ENCODE peak calls at places on chromosomes 5 and 9, in ten cellular contexts. One of them, this sample, is unnamed.

GRCh38 chr9:128215491-128216404 is 12.6 kb downstream of the DNM1 start:
- DNase-seq in astrocyte: peak
- DNase-seq in cardiac muscle cell: peak
- DNase-seq in dorsolateral prefrontal cortex: no peak
- DNase-seq in psoas muscle: no peak
- DNase-seq in GM23338: no peak
- DNase-seq in heart right ventricle: no peak
- DNase-seq in fibroblast of lung: peak
- DNase-seq in stomach: no peak
- DNase-seq in SK-N-SH: peak
- DNase-seq in this sample: no peak

GRCh38 chr9:84850830-84851372 is 181.4 kb downstream of the NTRK2 start:
- DNase-seq in astrocyte: no peak
- DNase-seq in cardiac muscle cell: no peak
- DNase-seq in dorsolateral prefrontal cortex: no peak
- DNase-seq in psoas muscle: no peak
- DNase-seq in GM23338: no peak
- DNase-seq in heart right ventricle: no peak
- DNase-seq in fibroblast of lung: no peak
- DNase-seq in stomach: no peak
- DNase-seq in SK-N-SH: no peak
- DNase-seq in this sample: no peak

GRCh38 chr5:168291281-168291960 is at the start of gene WWC1:
- DNase-seq in astrocyte: no peak
- DNase-seq in cardiac muscle cell: peak
- DNase-seq in dorsolateral prefrontal cortex: no peak
- DNase-seq in psoas muscle: no peak
- DNase-seq in GM23338: peak
- DNase-seq in heart right ventricle: peak
- DNase-seq in fibroblast of lung: peak
- DNase-seq in stomach: peak
- DNase-seq in SK-N-SH: peak
- DNase-seq in this sample: peak

GRCh38 chr5:120517607-120518252 is 53.6 kb downstream of the PRR16 start:
- DNase-seq in astrocyte: no peak
- DNase-seq in cardiac muscle cell: no peak
- DNase-seq in dorsolateral prefrontal cortex: no peak
- DNase-seq in psoas muscle: no peak
- DNase-seq in GM23338: no peak
- DNase-seq in heart right ventricle: no peak
- DNase-seq in fibroblast of lung: no peak
- DNase-seq in stomach: no peak
- DNase-seq in SK-N-SH: no peak
- DNase-seq in this sample: no peak

GRCh38 chr5:82147860-82148573 is 130.1 kb downstream of the RPS23 start:
- DNase-seq in astrocyte: peak
- DNase-seq in cardiac muscle cell: peak
- DNase-seq in dorsolateral prefrontal cortex: no peak
- DNase-seq in psoas muscle: no peak
- DNase-seq in GM23338: no peak
- DNase-seq in heart right ventricle: no peak
- DNase-seq in fibroblast of lung: peak
- DNase-seq in stomach: no peak
- DNase-seq in SK-N-SH: no peak
- DNase-seq in this sample: peak

GRCh38 chr9:115042781-115043509 is 75.0 kb downstream of the TNC start:
- DNase-seq in astrocyte: peak
- DNase-seq in cardiac muscle cell: peak
- DNase-seq in dorsolateral prefrontal cortex: no peak
- DNase-seq in psoas muscle: no peak
- DNase-seq in GM23338: no peak
- DNase-seq in heart right ventricle: no peak
- DNase-seq in fibroblast of lung: peak
- DNase-seq in stomach: no peak
- DNase-seq in SK-N-SH: no peak
- DNase-seq in this sample: peak

GRCh38 chr9:111759762-111760639 is 34.7 kb downstream of the SHOC1 start:
- DNase-seq in astrocyte: peak
- DNase-seq in cardiac muscle cell: peak
- DNase-seq in dorsolateral prefrontal cortex: no peak
- DNase-seq in psoas muscle: no peak
- DNase-seq in GM23338: peak
- DNase-seq in heart right ventricle: no peak
- DNase-seq in fibroblast of lung: peak
- DNase-seq in stomach: peak
- DNase-seq in SK-N-SH: peak
- DNase-seq in this sample: peak

GRCh38 chr5:109922396-109922995 is 232.8 kb downstream of the MAN2A1 start:
- DNase-seq in astrocyte: no peak
- DNase-seq in cardiac muscle cell: no peak
- DNase-seq in dorsolateral prefrontal cortex: no peak
- DNase-seq in psoas muscle: no peak
- DNase-seq in GM23338: no peak
- DNase-seq in heart right ventricle: no peak
- DNase-seq in fibroblast of lung: no peak
- DNase-seq in stomach: no peak
- DNase-seq in SK-N-SH: no peak
- DNase-seq in this sample: no peak

GRCh38 chr9:121607434-121608248 is 43.8 kb upstream of the DAB2IP start:
- DNase-seq in astrocyte: peak
- DNase-seq in cardiac muscle cell: peak
- DNase-seq in dorsolateral prefrontal cortex: no peak
- DNase-seq in psoas muscle: peak
- DNase-seq in GM23338: no peak
- DNase-seq in heart right ventricle: peak
- DNase-seq in fibroblast of lung: peak
- DNase-seq in stomach: no peak
- DNase-seq in SK-N-SH: peak
- DNase-seq in this sample: no peak

GRCh38 chr5:99058466-99058865 is 129.7 kb upstream of the CHD1 start:
- DNase-seq in astrocyte: no peak
- DNase-seq in cardiac muscle cell: no peak
- DNase-seq in dorsolateral prefrontal cortex: no peak
- DNase-seq in psoas muscle: no peak
- DNase-seq in GM23338: no peak
- DNase-seq in heart right ventricle: no peak
- DNase-seq in fibroblast of lung: peak
- DNase-seq in stomach: no peak
- DNase-seq in SK-N-SH: no peak
- DNase-seq in this sample: no peak

GRCh38 chr5:53333160-53333559 is 147.3 kb upstream of the FST start:
- DNase-seq in astrocyte: peak
- DNase-seq in cardiac muscle cell: peak
- DNase-seq in dorsolateral prefrontal cortex: no peak
- DNase-seq in psoas muscle: no peak
- DNase-seq in GM23338: no peak
- DNase-seq in heart right ventricle: no peak
- DNase-seq in fibroblast of lung: peak
- DNase-seq in stomach: no peak
- DNase-seq in SK-N-SH: no peak
- DNase-seq in this sample: peak

GRCh38 chr5:112492291-112492690 is 73.2 kb upstream of the EPB41L4A start:
- DNase-seq in astrocyte: peak
- DNase-seq in cardiac muscle cell: peak
- DNase-seq in dorsolateral prefrontal cortex: peak
- DNase-seq in psoas muscle: no peak
- DNase-seq in GM23338: peak
- DNase-seq in heart right ventricle: peak
- DNase-seq in fibroblast of lung: peak
- DNase-seq in stomach: peak
- DNase-seq in SK-N-SH: peak
- DNase-seq in this sample: peak

GRCh38 chr9:89606567-89607311 is 1.9 kb downstream of the GADD45G start:
- DNase-seq in astrocyte: peak
- DNase-seq in cardiac muscle cell: peak
- DNase-seq in dorsolateral prefrontal cortex: peak
- DNase-seq in psoas muscle: peak
- DNase-seq in GM23338: peak
- DNase-seq in heart right ventricle: peak
- DNase-seq in fibroblast of lung: peak
- DNase-seq in stomach: peak
- DNase-seq in SK-N-SH: peak
- DNase-seq in this sample: peak

GRCh38 chr5:39476466-39477215 is 51.9 kb upstream of the DAB2 start:
- DNase-seq in astrocyte: peak
- DNase-seq in cardiac muscle cell: peak
- DNase-seq in dorsolateral prefrontal cortex: no peak
- DNase-seq in psoas muscle: no peak
- DNase-seq in GM23338: no peak
- DNase-seq in heart right ventricle: no peak
- DNase-seq in fibroblast of lung: peak
- DNase-seq in stomach: no peak
- DNase-seq in SK-N-SH: no peak
- DNase-seq in this sample: no peak

GRCh38 chr9:136255896-136256890 is 10.6 kb upstream of the QSOX2 start:
- DNase-seq in astrocyte: no peak
- DNase-seq in cardiac muscle cell: no peak
- DNase-seq in dorsolateral prefrontal cortex: no peak
- DNase-seq in psoas muscle: no peak
- DNase-seq in GM23338: no peak
- DNase-seq in heart right ventricle: no peak
- DNase-seq in fibroblast of lung: no peak
- DNase-seq in stomach: no peak
- DNase-seq in SK-N-SH: no peak
- DNase-seq in this sample: no peak

GRCh38 chr5:21931076-21931475 is 922.1 kb downstream of the CDH12 start:
- DNase-seq in astrocyte: no peak
- DNase-seq in cardiac muscle cell: no peak
- DNase-seq in dorsolateral prefrontal cortex: no peak
- DNase-seq in psoas muscle: no peak
- DNase-seq in GM23338: no peak
- DNase-seq in heart right ventricle: no peak
- DNase-seq in fibroblast of lung: no peak
- DNase-seq in stomach: no peak
- DNase-seq in SK-N-SH: no peak
- DNase-seq in this sample: no peak

GRCh38 chr9:131405429-131405828 is 11.5 kb downstream of the PRRC2B start:
- DNase-seq in astrocyte: peak
- DNase-seq in cardiac muscle cell: peak
- DNase-seq in dorsolateral prefrontal cortex: no peak
- DNase-seq in psoas muscle: peak
- DNase-seq in GM23338: peak
- DNase-seq in heart right ventricle: peak
- DNase-seq in fibroblast of lung: peak
- DNase-seq in stomach: no peak
- DNase-seq in SK-N-SH: no peak
- DNase-seq in this sample: no peak

GRCh38 chr5:77491783-77492652 is at the start of gene WDR41:
- DNase-seq in astrocyte: peak
- DNase-seq in cardiac muscle cell: peak
- DNase-seq in dorsolateral prefrontal cortex: peak
- DNase-seq in psoas muscle: peak
- DNase-seq in GM23338: peak
- DNase-seq in heart right ventricle: peak
- DNase-seq in fibroblast of lung: peak
- DNase-seq in stomach: peak
- DNase-seq in SK-N-SH: peak
- DNase-seq in this sample: peak
- TF ChIP-seq CTCF in astrocyte: peak
- TF ChIP-seq CTCF in cardiac muscle cell: peak
- TF ChIP-seq CTCF in dorsolateral prefrontal cortex: peak
- TF ChIP-seq CTCF in psoas muscle: peak
- TF ChIP-seq CTCF in GM23338: peak
- TF ChIP-seq CTCF in heart right ventricle: peak
- TF ChIP-seq CTCF in fibroblast of lung: peak
- TF ChIP-seq CTCF in stomach: peak
- TF ChIP-seq CTCF in SK-N-SH: peak
- TF ChIP-seq CTCF in this sample: peak

GRCh38 chr9:34647651-34648050 is 1.2 kb downstream of the GALT start:
- DNase-seq in astrocyte: no peak
- DNase-seq in cardiac muscle cell: no peak
- DNase-seq in dorsolateral prefrontal cortex: no peak
- DNase-seq in psoas muscle: no peak
- DNase-seq in GM23338: no peak
- DNase-seq in heart right ventricle: no peak
- DNase-seq in fibroblast of lung: no peak
- DNase-seq in stomach: no peak
- DNase-seq in SK-N-SH: no peak
- DNase-seq in this sample: no peak
- H3K27ac ChIP-seq in astrocyte: no peak
- H3K27ac ChIP-seq in cardiac muscle cell: peak
- H3K27ac ChIP-seq in dorsolateral prefrontal cortex: no peak
- H3K27ac ChIP-seq in psoas muscle: peak
- H3K27ac ChIP-seq in GM23338: no peak
- H3K27ac ChIP-seq in heart right ventricle: peak
- H3K27ac ChIP-seq in fibroblast of lung: no peak
- H3K27ac ChIP-seq in stomach: peak
- H3K27ac ChIP-seq in SK-N-SH: peak
- H3K27ac ChIP-seq in this sample: peak

GRCh38 chr5:154627711-154628678 is 127.2 kb upstream of the LARP1 start:
- DNase-seq in astrocyte: no peak
- DNase-seq in cardiac muscle cell: peak
- DNase-seq in dorsolateral prefrontal cortex: no peak
- DNase-seq in psoas muscle: no peak
- DNase-seq in GM23338: no peak
- DNase-seq in heart right ventricle: no peak
- DNase-seq in fibroblast of lung: no peak
- DNase-seq in stomach: no peak
- DNase-seq in SK-N-SH: no peak
- DNase-seq in this sample: peak
- H3K4me3 ChIP-seq in astrocyte: no peak
- H3K4me3 ChIP-seq in cardiac muscle cell: no peak
- H3K4me3 ChIP-seq in dorsolateral prefrontal cortex: no peak
- H3K4me3 ChIP-seq in psoas muscle: no peak
- H3K4me3 ChIP-seq in GM23338: no peak
- H3K4me3 ChIP-seq in heart right ventricle: no peak
- H3K4me3 ChIP-seq in fibroblast of lung: no peak
- H3K4me3 ChIP-seq in stomach: no peak
- H3K4me3 ChIP-seq in SK-N-SH: no peak
- H3K4me3 ChIP-seq in this sample: no peak

GRCh38 chr9:26500471-26500870 is 392.1 kb downstream of the CAAP1 start:
- DNase-seq in astrocyte: no peak
- DNase-seq in cardiac muscle cell: no peak
- DNase-seq in dorsolateral prefrontal cortex: no peak
- DNase-seq in psoas muscle: no peak
- DNase-seq in GM23338: no peak
- DNase-seq in heart right ventricle: no peak
- DNase-seq in fibroblast of lung: no peak
- DNase-seq in stomach: no peak
- DNase-seq in SK-N-SH: no peak
- DNase-seq in this sample: no peak

GRCh38 chr9:26504057-26504456 is 388.5 kb downstream of the CAAP1 start:
- DNase-seq in astrocyte: no peak
- DNase-seq in cardiac muscle cell: no peak
- DNase-seq in dorsolateral prefrontal cortex: no peak
- DNase-seq in psoas muscle: no peak
- DNase-seq in GM23338: no peak
- DNase-seq in heart right ventricle: no peak
- DNase-seq in fibroblast of lung: no peak
- DNase-seq in stomach: no peak
- DNase-seq in SK-N-SH: no peak
- DNase-seq in this sample: no peak

DNA sequence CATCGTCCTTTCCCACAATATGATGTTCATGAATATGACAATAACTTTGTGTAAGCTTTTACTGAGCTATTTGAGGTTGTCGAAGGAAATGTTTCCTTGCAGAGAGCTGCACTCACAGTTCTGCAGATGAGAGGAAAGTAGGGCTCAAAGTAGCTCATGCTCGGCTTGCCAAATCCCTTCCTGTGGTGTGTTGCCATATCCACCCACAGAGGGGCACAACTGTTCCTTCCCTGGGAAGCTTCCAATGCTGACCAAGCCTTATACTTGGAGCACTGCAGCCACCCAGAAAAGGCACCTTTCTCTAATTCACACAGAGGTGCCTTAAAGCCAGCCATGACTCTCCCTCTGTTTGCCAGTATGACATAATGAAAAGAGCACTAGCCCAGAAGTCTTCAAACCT is 390.3 kb downstream of the CAAP1 start:
- DNase-seq in astrocyte: no peak
- DNase-seq in cardiac muscle cell: no peak
- DNase-seq in dorsolateral prefrontal cortex: no peak
- DNase-seq in psoas muscle: no peak
- DNase-seq in GM23338: peak
- DNase-seq in heart right ventricle: no peak
- DNase-seq in fibroblast of lung: no peak
- DNase-seq in stomach: no peak
- DNase-seq in SK-N-SH: no peak
- DNase-seq in this sample: no peak
- TF ChIP-seq CTCF in astrocyte: no peak
- TF ChIP-seq CTCF in cardiac muscle cell: no peak
- TF ChIP-seq CTCF in dorsolateral prefrontal cortex: no peak
- TF ChIP-seq CTCF in psoas muscle: no peak
- TF ChIP-seq CTCF in GM23338: peak
- TF ChIP-seq CTCF in heart right ventricle: no peak
- TF ChIP-seq CTCF in fibroblast of lung: no peak
- TF ChIP-seq CTCF in stomach: no peak
- TF ChIP-seq CTCF in SK-N-SH: no peak
- TF ChIP-seq CTCF in this sample: no peak